ENCODE peak calls at places on chromosomes 16 and 17, in ten cellular contexts. B is right lobe of liver, Y is A549, W is fibroblast of lung, K is mesenchymal stem cell, N is colonic mucosa, D is breast epithelium, X is body of pancreas, O is iPS DF 6.9, P is GM23338. T is an unnamed sample.

GRCh38 chr17:37322826-37323561 is 52.8 kb upstream of the C17orf78 start:
- DNase-seq in B (no peak), Y (no peak), W (no peak), K (no peak), N (no peak), D (no peak), X (no peak), O (no peak), P (no peak), T (no peak)

GRCh38 chr17:335691-336090 is 16.9 kb downstream of the RPH3AL start:
- DNase-seq in B (no peak), Y (no peak), W (no peak), K (no peak), N (no peak), D (no peak), X (peak; percentile 55), O (no peak), P (peak; percentile 74), T (no peak)

GRCh38 chr16:52676951-52677350 is 130.0 kb upstream of the TOX3 start:
- DNase-seq in B (no peak), Y (no peak), W (no peak), K (no peak), N (no peak), D (no peak), X (no peak), O (no peak), P (no peak), T (no peak)

GRCh38 chr17:32516450-32516849 is 29.7 kb downstream of the CDK5R1 start:
- DNase-seq in B (no peak), Y (no peak), W (no peak), K (no peak), N (no peak), D (no peak), X (no peak), O (no peak), P (no peak), T (no peak)

GRCh38 chr17:75348386-75349012 is 57.0 kb downstream of the GRB2 start:
- DNase-seq in B (no peak), Y (no peak), W (no peak), K (no peak), N (no peak), D (no peak), X (no peak), O (no peak), P (no peak), T (no peak)

GRCh38 chr16:55471448-55472097 is 7.4 kb upstream of the MMP2 start:
- DNase-seq in B (no peak), Y (peak; percentile 55), W (peak; percentile 85), K (peak; percentile 86), N (no peak), D (no peak), X (no peak), O (no peak), P (no peak), T (no peak)

GRCh38 chr17:81154961-81155360 is 10.3 kb upstream of the PVALEF start:
- DNase-seq in B (no peak), Y (no peak), W (no peak), K (no peak), N (no peak), D (no peak), X (no peak), O (no peak), P (no peak), T (no peak)

GRCh38 chr17:7841309-7841621 is 7.2 kb downstream of the KDM6B start:
- DNase-seq in B (no peak), Y (no peak), W (no peak), K (no peak), N (no peak), D (no peak), X (no peak), O (no peak), P (no peak), T (no peak)

GRCh38 chr17:9729034-9729650 is 62.2 kb downstream of the DHRS7C start:
- DNase-seq in B (no peak), Y (peak; percentile 78), W (peak; percentile 68), K (peak; percentile 63), N (no peak), D (peak; percentile 18), X (no peak), O (peak; percentile 18), P (peak; percentile 67), T (no peak)

DNA sequence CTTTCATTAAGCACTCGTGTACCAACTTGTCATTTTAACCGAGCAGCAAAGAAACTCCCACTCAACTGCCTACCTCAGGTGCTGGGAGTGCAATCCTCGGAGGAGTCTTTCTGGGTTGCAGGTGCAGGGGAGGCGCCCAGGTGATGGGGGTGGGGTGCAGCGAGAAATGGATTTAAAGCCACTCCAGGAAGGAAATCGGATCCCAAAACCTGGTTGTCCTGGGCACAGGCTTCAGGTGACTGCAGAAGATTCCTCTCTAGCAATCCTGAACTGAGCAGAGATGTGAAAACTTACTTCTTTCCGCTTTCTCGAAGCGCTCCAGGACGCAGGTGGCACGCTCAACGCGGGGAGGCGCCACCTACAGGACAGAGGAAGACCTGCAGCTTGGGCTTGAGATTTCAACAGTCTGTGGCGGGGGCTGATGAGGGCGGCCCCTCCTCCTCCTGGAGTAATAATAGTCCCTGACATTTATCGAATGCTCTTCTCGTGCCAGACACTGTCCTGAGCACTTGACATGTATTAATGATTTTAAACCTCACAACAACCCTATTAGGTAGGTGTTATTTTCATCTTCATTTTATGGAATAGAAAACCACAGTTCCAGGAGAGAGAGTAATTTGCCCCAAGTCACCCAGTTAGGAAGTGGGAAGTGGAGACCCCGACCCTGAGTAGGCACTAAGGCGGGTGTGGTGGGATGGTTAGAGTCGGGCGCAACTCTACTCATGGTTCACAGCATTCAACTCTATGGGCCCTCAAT is 27.2 kb upstream of the SKAP1 start:
- DNase-seq in B (peak; percentile 47), Y (peak; percentile 75), W (peak; percentile 58), K (peak; percentile 72), N (peak; percentile 60), D (peak; percentile 20), X (peak; percentile 59), O (no peak), P (peak; percentile 86), T (peak; percentile 69)
- H3K4me1 ChIP-seq in B (no peaks in the 10 kb centered on the region), Y (peaks cover 8% of the 10 kb centered on the region), W (no peaks in the 10 kb centered on the region), K (peaks cover 4% of the 10 kb centered on the region), N (no peaks in the 10 kb centered on the region), D (no peaks in the 10 kb centered on the region), X (peaks cover 11% of the 10 kb centered on the region), O (peaks cover 2% of the 10 kb centered on the region), P (peaks cover 29% of the 10 kb centered on the region), T (peaks cover 53% of the 10 kb centered on the region)

DNA sequence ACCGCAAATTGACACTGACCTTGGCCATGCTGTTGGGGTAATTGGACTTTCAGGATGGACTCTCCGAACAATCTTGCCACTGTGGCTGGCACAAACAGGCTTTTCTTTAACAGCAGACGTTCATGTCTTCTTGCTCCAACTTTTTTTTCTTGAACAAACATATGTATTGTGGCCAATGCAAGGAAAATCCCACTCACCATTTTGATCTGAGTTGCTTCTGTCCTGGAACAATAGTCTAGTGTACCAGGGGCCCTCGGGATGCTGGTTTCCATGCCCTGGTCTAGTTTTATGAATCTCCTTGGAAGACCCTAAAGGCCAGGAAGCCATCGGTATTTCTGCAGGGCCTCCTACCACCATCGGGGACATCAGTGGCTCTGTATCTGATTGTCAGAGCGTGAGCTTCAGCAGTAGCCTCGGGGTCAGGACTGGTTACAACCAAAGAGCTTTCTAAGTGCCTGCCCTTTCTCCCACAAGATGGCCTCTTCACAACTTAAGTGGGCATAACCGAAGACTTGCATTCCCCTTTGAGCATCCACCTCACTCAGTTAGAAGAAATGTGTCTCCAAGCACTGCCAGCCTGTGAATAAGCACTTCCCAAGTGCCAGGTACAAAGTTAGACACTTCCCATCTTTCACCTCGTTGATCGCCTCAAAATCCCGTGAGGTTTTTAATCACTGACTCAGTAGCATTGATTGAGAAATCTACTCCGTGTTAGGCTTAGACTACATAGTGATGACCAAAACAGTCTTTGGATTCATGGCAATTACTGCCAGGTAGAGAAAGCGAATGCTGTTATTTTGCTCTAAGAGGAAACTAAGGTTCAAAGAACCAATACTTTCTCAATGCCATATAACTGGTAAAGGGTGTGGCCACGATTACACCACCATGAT is 87.0 kb upstream of the TBX2 start:
- DNase-seq in B (no peak), Y (no peak), W (no peak), K (no peak), N (no peak), D (no peak), X (no peak), O (no peak), P (no peak), T (no peak)
- H3K27ac ChIP-seq in B (no peak overlapping the region), Y (no peak overlapping the region), W (no peak overlapping the region), K (no peak overlapping the region), N (no peak overlapping the region), D (no peak overlapping the region), X (no peak overlapping the region), O (no peak overlapping the region), P (no peak overlapping the region), T (no peak overlapping the region)

GRCh38 chr17:65656390-65657250 is 95.2 kb upstream of the AXIN2 start:
- DNase-seq in B (no peak), Y (peak; percentile 20), W (no peak), K (no peak), N (no peak), D (no peak), X (no peak), O (no peak), P (no peak), T (no peak)
- H3K4me1 ChIP-seq in B (no peaks in the 10 kb centered on the region), Y (peaks cover 19% of the 10 kb centered on the region), W (no peaks in the 10 kb centered on the region), K (no peaks in the 10 kb centered on the region), N (no peaks in the 10 kb centered on the region), D (no peaks in the 10 kb centered on the region), X (no peaks in the 10 kb centered on the region), O (no peaks in the 10 kb centered on the region), P (peaks cover 10% of the 10 kb centered on the region), T (no peaks in the 10 kb centered on the region)

DNA sequence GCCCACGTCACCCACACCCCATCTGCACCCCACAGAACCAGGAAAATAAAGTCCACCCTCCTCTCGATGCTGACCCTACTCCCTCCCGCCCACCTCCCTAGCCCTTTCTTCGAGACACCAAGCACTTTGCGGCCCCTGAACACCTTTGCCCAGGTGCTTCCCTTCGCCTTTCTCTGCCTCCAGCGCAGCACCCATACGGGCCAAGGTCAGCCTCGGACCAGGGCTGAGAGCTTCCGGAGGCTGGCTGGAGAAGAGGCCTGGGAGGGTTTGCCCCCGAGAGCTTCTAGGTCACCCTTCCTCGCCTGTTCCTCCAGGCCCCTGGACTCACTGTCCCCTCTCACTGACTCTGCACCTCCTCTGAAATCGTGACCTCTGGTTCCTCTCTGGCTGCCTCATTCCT is 2.7 kb upstream of the NHERF2 start:
- DNase-seq in B (no peak), Y (no peak), W (no peak), K (no peak), N (no peak), D (no peak), X (no peak), O (no peak), P (no peak), T (no peak)
- H3K27ac ChIP-seq in B (no peak overlapping the region), Y (peak overlapping the region; percentile 97), W (no peak overlapping the region), K (no peak overlapping the region), N (no peak overlapping the region), D (no peak overlapping the region), X (no peak overlapping the region), O (no peak overlapping the region), P (no peak overlapping the region), T (no peak overlapping the region)

GRCh38 chr16:12732600-12732999 is 71.1 kb downstream of the CPPED1 start:
- DNase-seq in B (no peak), Y (no peak), W (no peak), K (no peak), N (no peak), D (no peak), X (no peak), O (no peak), P (no peak), T (no peak)
- H3K4me1 ChIP-seq in B (no peaks in the 10 kb centered on the region), Y (no peaks in the 10 kb centered on the region), W (no peaks in the 10 kb centered on the region), K (peaks cover 9% of the 10 kb centered on the region), N (no peaks in the 10 kb centered on the region), D (no peaks in the 10 kb centered on the region), X (no peaks in the 10 kb centered on the region), O (no peaks in the 10 kb centered on the region), P (no peaks in the 10 kb centered on the region), T (no peaks in the 10 kb centered on the region)

GRCh38 chr16:19210968-19211367 is 42.9 kb downstream of the SYT17 start:
- DNase-seq in B (no peak), Y (no peak), W (no peak), K (no peak), N (no peak), D (no peak), X (no peak), O (no peak), P (no peak), T (no peak)
- H3K27ac ChIP-seq in B (no peak overlapping the region), Y (peak overlapping the region; percentile 16), W (no peak overlapping the region), K (no peak overlapping the region), N (no peak overlapping the region), D (no peak overlapping the region), X (no peak overlapping the region), O (no peak overlapping the region), P (no peak overlapping the region), T (no peak overlapping the region)